ENCODE peak calls at places on chromosome 16, in nine cellular contexts. V is HCT116; J is heart right ventricle; P is stimulated activated CD8-positive, alpha-beta memory T cell treated with anti-CD3 and anti-CD28 coated beads, Interleukin-7, amount 100 ng/mL, for 1 hour; N is T-helper 1 cell; G is K562; T is MM.1S; D is effector memory CD4-positive, alpha-beta T cell; E is cardiac muscle cell. F is an unnamed sample.

GRCh38 chr16:81707411-81708321 is 71.4 kb upstream of the PLCG2 start:
- DNase-seq in V (no peak), J (no peak), P (no peak), N (no peak), G (no peak), T (no peak), D (no peak), E (no peak), F (no peak)

GRCh38 chr16:15907863-15908478 is 19.6 kb upstream of the CEP20 start:
- DNase-seq in V (peak; percentile 91), J (no peak), P (no peak), N (no peak), G (peak; percentile 88), T (peak; percentile 67), D (no peak), E (peak; percentile 28), F (no peak)

GRCh38 chr16:31451201-31451600 is 8.1 kb upstream of the ARMC5 start:
- DNase-seq in V (no peak), J (no peak), P (no peak), N (no peak), G (no peak), T (no peak), D (no peak), E (no peak), F (no peak)

GRCh38 chr16:3971261-3971660 is 90.7 kb upstream of the CREBBP start:
- DNase-seq in V (no peak), J (no peak), P (no peak), N (no peak), G (no peak), T (no peak), D (no peak), E (peak; percentile 58), F (no peak)

GRCh38 chr16:48478418-48478817 is 93.2 kb upstream of the SIAH1 start:
- DNase-seq in V (no peak), J (no peak), P (no peak), N (no peak), G (no peak), T (no peak), D (no peak), E (peak; percentile 40), F (no peak)

GRCh38 chr16:27840311-27841060 is 223.0 kb downstream of the GSG1L start:
- DNase-seq in V (no peak), J (no peak), P (no peak), N (no peak), G (no peak), T (no peak), D (no peak), E (no peak), F (no peak)

GRCh38 chr16:10069374-10069773 is 112.9 kb downstream of the GRIN2A start:
- DNase-seq in V (no peak), J (peak; percentile 33), P (no peak), N (no peak), G (no peak), T (no peak), D (no peak), E (no peak), F (no peak)

GRCh38 chr16:56389554-56389953 is 35.8 kb downstream of the AMFR start:
- DNase-seq in V (no peak), J (no peak), P (no peak), N (no peak), G (no peak), T (no peak), D (no peak), E (peak; percentile 50), F (no peak)

GRCh38 chr16:46830417-46830901 is 521 bp downstream of the C16orf87 start:
- DNase-seq in V (no peak), J (peak; percentile 12), P (peak; percentile 4), N (peak; percentile 29), G (no peak), T (peak; percentile 52), D (peak; percentile 10), E (peak; percentile 26), F (no peak)

GRCh38 chr16:52925143-52925542 is 127.6 kb downstream of the CHD9NB start:
- DNase-seq in V (no peak), J (no peak), P (no peak), N (no peak), G (no peak), T (no peak), D (no peak), E (no peak), F (no peak)

GRCh38 chr16:11742041-11742535 is 569 bp downstream of the TXNDC11 start:
- DNase-seq in V (no peak), J (peak; percentile 24), P (no peak), N (peak; percentile 31), G (peak; percentile 72), T (peak; percentile 33), D (no peak), E (no peak), F (no peak)

GRCh38 chr16:85550422-85551318 is 62.5 kb upstream of the GSE1 start:
- DNase-seq in V (no peak), J (no peak), P (no peak), N (no peak), G (no peak), T (no peak), D (no peak), E (no peak), F (no peak)

GRCh38 chr16:71201054-71201453 is 29.5 kb downstream of the HYDIN start:
- DNase-seq in V (no peak), J (no peak), P (no peak), N (no peak), G (no peak), T (no peak), D (no peak), E (no peak), F (no peak)

GRCh38 chr16:66553223-66553622 is 847 bp downstream of the CKLF start:
- DNase-seq in V (no peak), J (no peak), P (no peak), N (no peak), G (no peak), T (peak; percentile 50), D (no peak), E (no peak), F (no peak)

GRCh38 chr16:25018972-25019617 is 3.9 kb upstream of the ARHGAP17 start:
- DNase-seq in V (no peak), J (no peak), P (no peak), N (no peak), G (no peak), T (peak; percentile 58), D (no peak), E (no peak), F (no peak)

GRCh38 chr16:77190190-77190477 is 856 bp upstream of the MON1B start:
- DNase-seq in V (no peak), J (no peak), P (no peak), N (no peak), G (no peak), T (no peak), D (no peak), E (no peak), F (no peak)

GRCh38 chr16:58792188-58792587 is 58.1 kb upstream of the GOT2 start:
- DNase-seq in V (no peak), J (no peak), P (no peak), N (no peak), G (peak; percentile 17), T (no peak), D (no peak), E (no peak), F (no peak)

GRCh38 chr16:46789499-46790414 is 41.2 kb downstream of the C16orf87 start:
- DNase-seq in V (no peak), J (peak; percentile 73), P (peak; percentile 62), N (peak; percentile 77), G (peak; percentile 85), T (peak; percentile 83), D (peak; percentile 74), E (peak; percentile 68), F (peak; percentile 50)

GRCh38 chr16:916400-916799 is 54.4 kb downstream of the LMF1 start:
- DNase-seq in V (no peak), J (no peak), P (no peak), N (no peak), G (no peak), T (no peak), D (no peak), E (no peak), F (no peak)

GRCh38 chr16:12661656-12662172 is 142.0 kb downstream of the CPPED1 start:
- DNase-seq in V (peak; percentile 6), J (peak; percentile 30), P (no peak), N (no peak), G (peak; percentile 51), T (peak; percentile 34), D (no peak), E (peak; percentile 21), F (no peak)

GRCh38 chr16:10219742-10220141 is 37.5 kb upstream of the GRIN2A start:
- DNase-seq in V (no peak), J (no peak), P (no peak), N (no peak), G (no peak), T (no peak), D (no peak), E (no peak), F (no peak)

GRCh38 chr16:8887952-8888560 is 5.9 kb downstream of the LITAFD start:
- DNase-seq in V (no peak), J (peak; percentile 71), P (no peak), N (no peak), G (no peak), T (no peak), D (no peak), E (peak; percentile 44), F (no peak)

GRCh38 chr16:53191413-53191812 is 136.6 kb downstream of the CHD9 start:
- DNase-seq in V (no peak), J (no peak), P (no peak), N (no peak), G (no peak), T (no peak), D (no peak), E (no peak), F (no peak)

GRCh38 chr16:50444546-50444945 is 75.8 kb upstream of the BRD7 start:
- DNase-seq in V (no peak), J (no peak), P (no peak), N (no peak), G (no peak), T (no peak), D (no peak), E (peak; percentile 7), F (no peak)

GRCh38 chr16:66525396-66526180 is 24.3 kb downstream of the TK2 start:
- DNase-seq in V (no peak), J (no peak), P (no peak), N (no peak), G (no peak), T (no peak), D (no peak), E (peak; percentile 58), F (peak; percentile 62)

GRCh38 chr16:55433030-55433429 is 46.0 kb upstream of the MMP2 start:
- DNase-seq in V (no peak), J (no peak), P (no peak), N (no peak), G (no peak), T (no peak), D (no peak), E (no peak), F (no peak)

GRCh38 chr16:78375055-78375679 is 275.7 kb downstream of the WWOX start:
- DNase-seq in V (no peak), J (no peak), P (no peak), N (no peak), G (no peak), T (no peak), D (no peak), E (no peak), F (no peak)

GRCh38 chr16:24721830-24722238 is 7.6 kb upstream of the TNRC6A start:
- DNase-seq in V (no peak), J (no peak), P (no peak), N (no peak), G (no peak), T (no peak), D (peak; percentile 12), E (no peak), F (no peak)

GRCh38 chr16:49194499-49195260 is 87.0 kb downstream of the CBLN1 start:
- DNase-seq in V (no peak), J (no peak), P (no peak), N (no peak), G (no peak), T (no peak), D (no peak), E (no peak), F (no peak)

F was measured in GF-D8.